ENCODE peak calls at places on chromosomes 2 and 18, in six cellular contexts. One of them, this sample, is unnamed. For H3K27me3, the result is how much of the 10 kb centered on the place peaks cover.

GRCh38 chr18:48884306-48885235 is 66.2 kb downstream of the SMAD7 start:
- DNase-seq in breast epithelium: no peak
- DNase-seq in sigmoid colon: peak
- DNase-seq in transverse colon: no peak
- DNase-seq in esophagus muscularis mucosa: no peak
- DNase-seq in stomach: no peak
- DNase-seq in this sample: no peak

GRCh38 chr2:3667151-3667631 is 9.2 kb downstream of the ALLC start:
- DNase-seq in breast epithelium: no peak
- DNase-seq in sigmoid colon: peak
- DNase-seq in transverse colon: no peak
- DNase-seq in esophagus muscularis mucosa: peak
- DNase-seq in stomach: no peak
- DNase-seq in this sample: no peak

GRCh38 chr2:26382534-26382933 is 19.2 kb upstream of the DRC1 start:
- DNase-seq in breast epithelium: no peak
- DNase-seq in sigmoid colon: no peak
- DNase-seq in transverse colon: no peak
- DNase-seq in esophagus muscularis mucosa: no peak
- DNase-seq in stomach: no peak
- DNase-seq in this sample: no peak

GRCh38 chr2:188884051-188884450 is 90.1 kb upstream of the COL3A1 start:
- DNase-seq in breast epithelium: no peak
- DNase-seq in sigmoid colon: no peak
- DNase-seq in transverse colon: no peak
- DNase-seq in esophagus muscularis mucosa: no peak
- DNase-seq in stomach: no peak
- DNase-seq in this sample: no peak

GRCh38 chr2:24359701-24360049 is 661 bp downstream of the ITSN2 start:
- DNase-seq in breast epithelium: peak
- DNase-seq in sigmoid colon: peak
- DNase-seq in transverse colon: peak
- DNase-seq in esophagus muscularis mucosa: no peak
- DNase-seq in stomach: peak
- DNase-seq in this sample: peak

GRCh38 chr2:38146302-38146916 is 70.5 kb upstream of the CYP1B1 start:
- DNase-seq in breast epithelium: peak
- DNase-seq in sigmoid colon: peak
- DNase-seq in transverse colon: peak
- DNase-seq in esophagus muscularis mucosa: no peak
- DNase-seq in stomach: no peak
- DNase-seq in this sample: no peak

GRCh38 chr2:145764631-145765030 is 1244.7 kb upstream of the ZEB2 start:
- DNase-seq in breast epithelium: no peak
- DNase-seq in sigmoid colon: no peak
- DNase-seq in transverse colon: no peak
- DNase-seq in esophagus muscularis mucosa: no peak
- DNase-seq in stomach: no peak
- DNase-seq in this sample: no peak

GRCh38 chr2:11850082-11850481 is 103.7 kb downstream of the LPIN1 start:
- DNase-seq in breast epithelium: no peak
- DNase-seq in sigmoid colon: no peak
- DNase-seq in transverse colon: no peak
- DNase-seq in esophagus muscularis mucosa: no peak
- DNase-seq in stomach: no peak
- DNase-seq in this sample: no peak

GRCh38 chr2:63124850-63125249 is 74.2 kb downstream of the OTX1 start:
- DNase-seq in breast epithelium: no peak
- DNase-seq in sigmoid colon: no peak
- DNase-seq in transverse colon: no peak
- DNase-seq in esophagus muscularis mucosa: no peak
- DNase-seq in stomach: no peak
- DNase-seq in this sample: no peak

GRCh38 chr2:16554184-16554583 is 111.5 kb downstream of the CYRIA start:
- DNase-seq in breast epithelium: no peak
- DNase-seq in sigmoid colon: no peak
- DNase-seq in transverse colon: no peak
- DNase-seq in esophagus muscularis mucosa: no peak
- DNase-seq in stomach: no peak
- DNase-seq in this sample: no peak

GRCh38 chr2:133235959-133236358 is 332.3 kb downstream of the NCKAP5 start:
- DNase-seq in breast epithelium: no peak
- DNase-seq in sigmoid colon: no peak
- DNase-seq in transverse colon: no peak
- DNase-seq in esophagus muscularis mucosa: no peak
- DNase-seq in stomach: no peak
- DNase-seq in this sample: no peak

GRCh38 chr2:69203166-69203985 is 183.7 kb downstream of the GFPT1 start:
- DNase-seq in breast epithelium: no peak
- DNase-seq in sigmoid colon: no peak
- DNase-seq in transverse colon: no peak
- DNase-seq in esophagus muscularis mucosa: no peak
- DNase-seq in stomach: no peak
- DNase-seq in this sample: no peak

GRCh38 chr2:44932564-44933392 is 8.7 kb upstream of the SIX3 start:
- DNase-seq in breast epithelium: no peak
- DNase-seq in sigmoid colon: no peak
- DNase-seq in transverse colon: no peak
- DNase-seq in esophagus muscularis mucosa: no peak
- DNase-seq in stomach: no peak
- DNase-seq in this sample: no peak

GRCh38 chr2:45131587-45131986 is 122.3 kb upstream of the SIX2 start:
- DNase-seq in breast epithelium: no peak
- DNase-seq in sigmoid colon: no peak
- DNase-seq in transverse colon: no peak
- DNase-seq in esophagus muscularis mucosa: no peak
- DNase-seq in stomach: no peak
- DNase-seq in this sample: no peak

GRCh38 chr18:75206637-75207297 is 2.2 kb downstream of the PTGR3 start:
- DNase-seq in breast epithelium: no peak
- DNase-seq in sigmoid colon: no peak
- DNase-seq in transverse colon: no peak
- DNase-seq in esophagus muscularis mucosa: peak
- DNase-seq in stomach: no peak
- DNase-seq in this sample: no peak

GRCh38 chr2:162710282-162710891 is 128.2 kb downstream of the KCNH7 start:
- DNase-seq in breast epithelium: no peak
- DNase-seq in sigmoid colon: no peak
- DNase-seq in transverse colon: peak
- DNase-seq in esophagus muscularis mucosa: no peak
- DNase-seq in stomach: peak
- DNase-seq in this sample: peak

GRCh38 chr2:20051518-20052228 is at the start of gene LAPTM4A:
- DNase-seq in breast epithelium: peak
- DNase-seq in sigmoid colon: peak
- DNase-seq in transverse colon: peak
- DNase-seq in esophagus muscularis mucosa: peak
- DNase-seq in stomach: peak
- DNase-seq in this sample: peak

DNA sequence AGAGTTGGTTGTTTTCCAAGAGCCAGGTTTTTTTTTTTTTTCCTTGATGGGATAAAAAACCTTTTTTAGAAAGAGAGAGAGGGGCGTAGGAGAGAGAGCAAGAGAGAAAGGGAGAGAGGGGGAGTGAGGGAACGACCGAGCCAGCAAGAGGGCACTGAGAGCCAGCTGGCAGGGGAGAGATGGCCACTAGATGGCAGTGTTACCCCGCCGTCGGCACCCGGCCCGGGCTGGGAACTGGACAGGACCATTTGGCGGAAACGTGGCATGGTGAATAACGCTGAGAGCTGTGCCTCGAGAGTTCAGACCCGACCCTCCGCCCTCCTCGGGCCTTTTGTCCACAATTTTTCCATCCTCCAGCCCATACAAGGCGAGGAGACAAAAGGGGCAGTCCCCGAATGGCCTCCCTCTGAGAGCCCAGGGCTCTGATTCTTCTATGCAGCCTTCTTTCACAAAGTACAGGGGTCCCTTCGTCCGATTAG is 286.7 kb upstream of the VRK2 start:
- DNase-seq in breast epithelium: peak
- DNase-seq in sigmoid colon: peak
- DNase-seq in transverse colon: peak
- DNase-seq in esophagus muscularis mucosa: no peak
- DNase-seq in stomach: peak
- DNase-seq in this sample: peak
- H3K4me3 ChIP-seq in breast epithelium: peak
- H3K4me3 ChIP-seq in sigmoid colon: peak
- H3K4me3 ChIP-seq in transverse colon: peak
- H3K4me3 ChIP-seq in esophagus muscularis mucosa: peak
- H3K4me3 ChIP-seq in stomach: peak
- H3K4me3 ChIP-seq in this sample: no peak

GRCh38 chr2:197391220-197391717 is 43.6 kb downstream of the SF3B1 start:
- DNase-seq in breast epithelium: no peak
- DNase-seq in sigmoid colon: no peak
- DNase-seq in transverse colon: no peak
- DNase-seq in esophagus muscularis mucosa: no peak
- DNase-seq in stomach: no peak
- DNase-seq in this sample: no peak

GRCh38 chr2:197387179-197387578 is 47.6 kb downstream of the SF3B1 start:
- DNase-seq in breast epithelium: no peak
- DNase-seq in sigmoid colon: no peak
- DNase-seq in transverse colon: no peak
- DNase-seq in esophagus muscularis mucosa: no peak
- DNase-seq in stomach: no peak
- DNase-seq in this sample: no peak

GRCh38 chr2:197386242-197386641 is 48.6 kb downstream of the SF3B1 start:
- DNase-seq in breast epithelium: no peak
- DNase-seq in sigmoid colon: no peak
- DNase-seq in transverse colon: no peak
- DNase-seq in esophagus muscularis mucosa: no peak
- DNase-seq in stomach: no peak
- DNase-seq in this sample: no peak

GRCh38 chr2:197383825-197384224 is 51.0 kb downstream of the SF3B1 start:
- DNase-seq in breast epithelium: no peak
- DNase-seq in sigmoid colon: no peak
- DNase-seq in transverse colon: no peak
- DNase-seq in esophagus muscularis mucosa: no peak
- DNase-seq in stomach: no peak
- DNase-seq in this sample: no peak

GRCh38 chr2:197388866-197389587 is 45.8 kb downstream of the SF3B1 start:
- DNase-seq in breast epithelium: no peak
- DNase-seq in sigmoid colon: no peak
- DNase-seq in transverse colon: no peak
- DNase-seq in esophagus muscularis mucosa: no peak
- DNase-seq in stomach: no peak
- DNase-seq in this sample: no peak
- TF ChIP-seq POLR2AphosphoS5 in breast epithelium: no peak
- TF ChIP-seq POLR2AphosphoS5 in sigmoid colon: peak
- TF ChIP-seq POLR2AphosphoS5 in transverse colon: no peak
- TF ChIP-seq POLR2AphosphoS5 in esophagus muscularis mucosa: no peak
- TF ChIP-seq POLR2AphosphoS5 in stomach: no peak
- TF ChIP-seq POLR2AphosphoS5 in this sample: no peak

GRCh38 chr18:57427429-57428181 is 7.6 kb upstream of the ONECUT2 start:
- DNase-seq in breast epithelium: no peak
- DNase-seq in sigmoid colon: no peak
- DNase-seq in transverse colon: no peak
- DNase-seq in esophagus muscularis mucosa: no peak
- DNase-seq in stomach: no peak
- DNase-seq in this sample: no peak
- H3K27me3 ChIP-seq in breast epithelium: under half
- H3K27me3 ChIP-seq in sigmoid colon: under half
- H3K27me3 ChIP-seq in transverse colon: half or more
- H3K27me3 ChIP-seq in esophagus muscularis mucosa: half or more
- H3K27me3 ChIP-seq in stomach: under half
- H3K27me3 ChIP-seq in this sample: under half

DNA sequence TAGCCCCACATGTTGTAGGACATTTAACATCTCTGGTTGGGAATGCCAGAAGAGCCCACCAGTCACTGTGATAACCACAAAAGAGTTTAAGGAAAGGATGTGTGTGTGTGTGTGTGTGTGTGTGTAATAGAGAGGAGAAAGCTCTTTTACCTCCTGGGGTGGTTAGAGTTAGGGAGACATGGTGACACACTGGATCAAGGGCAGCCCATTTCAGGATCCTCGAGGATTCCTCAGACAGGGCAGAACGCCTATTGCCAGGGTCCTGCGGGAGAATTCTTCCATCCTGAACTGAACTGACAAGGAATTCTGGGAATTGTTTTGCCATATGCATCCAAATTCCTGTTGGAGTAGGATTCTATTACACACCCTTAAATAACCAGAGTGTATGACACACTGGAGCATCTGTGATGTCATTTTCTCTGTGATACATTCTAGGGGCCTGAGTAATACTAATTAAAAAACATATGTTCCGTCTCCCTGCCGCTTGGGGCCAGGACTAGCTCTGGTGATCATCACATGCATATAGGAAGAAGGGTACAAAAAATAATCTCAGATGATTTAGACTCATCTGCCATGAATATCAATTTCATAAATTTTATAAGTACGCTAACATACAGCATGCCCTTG is 156.4 kb upstream of the MMADHC start:
- DNase-seq in breast epithelium: no peak
- DNase-seq in sigmoid colon: no peak
- DNase-seq in transverse colon: no peak
- DNase-seq in esophagus muscularis mucosa: no peak
- DNase-seq in stomach: no peak
- DNase-seq in this sample: no peak
- H3K4me3 ChIP-seq in breast epithelium: no peak
- H3K4me3 ChIP-seq in sigmoid colon: no peak
- H3K4me3 ChIP-seq in transverse colon: no peak
- H3K4me3 ChIP-seq in esophagus muscularis mucosa: no peak
- H3K4me3 ChIP-seq in stomach: no peak
- H3K4me3 ChIP-seq in this sample: no peak

GRCh38 chr2:218291318-218291933 is 877 bp downstream of the TMBIM1 start:
- DNase-seq in breast epithelium: no peak
- DNase-seq in sigmoid colon: no peak
- DNase-seq in transverse colon: no peak
- DNase-seq in esophagus muscularis mucosa: no peak
- DNase-seq in stomach: peak
- DNase-seq in this sample: no peak

GRCh38 chr2:218290316-218291261 is 1.7 kb downstream of the TMBIM1 start:
- DNase-seq in breast epithelium: no peak
- DNase-seq in sigmoid colon: no peak
- DNase-seq in transverse colon: peak
- DNase-seq in esophagus muscularis mucosa: no peak
- DNase-seq in stomach: no peak
- DNase-seq in this sample: no peak

GRCh38 chr2:218292700-218293014 is 354 bp upstream of the TMBIM1 start:
- DNase-seq in breast epithelium: no peak
- DNase-seq in sigmoid colon: no peak
- DNase-seq in transverse colon: no peak
- DNase-seq in esophagus muscularis mucosa: no peak
- DNase-seq in stomach: no peak
- DNase-seq in this sample: no peak

GRCh38 chr2:218293715-218294429 is 1.6 kb upstream of the TMBIM1 start:
- DNase-seq in breast epithelium: no peak
- DNase-seq in sigmoid colon: no peak
- DNase-seq in transverse colon: no peak
- DNase-seq in esophagus muscularis mucosa: no peak
- DNase-seq in stomach: no peak
- DNase-seq in this sample: no peak

GRCh38 chr2:218291934-218292699 is at the start of gene TMBIM1:
- DNase-seq in breast epithelium: peak
- DNase-seq in sigmoid colon: peak
- DNase-seq in transverse colon: peak
- DNase-seq in esophagus muscularis mucosa: peak
- DNase-seq in stomach: peak
- DNase-seq in this sample: no peak
- TF ChIP-seq POLR2AphosphoS5 in breast epithelium: peak
- TF ChIP-seq POLR2AphosphoS5 in sigmoid colon: peak
- TF ChIP-seq POLR2AphosphoS5 in transverse colon: peak
- TF ChIP-seq POLR2AphosphoS5 in esophagus muscularis mucosa: peak
- TF ChIP-seq POLR2AphosphoS5 in stomach: peak
- TF ChIP-seq POLR2AphosphoS5 in this sample: peak

GRCh38 chr2:164796999-164797398 is 44.6 kb downstream of the COBLL1 start:
- DNase-seq in breast epithelium: no peak
- DNase-seq in sigmoid colon: no peak
- DNase-seq in transverse colon: no peak
- DNase-seq in esophagus muscularis mucosa: no peak
- DNase-seq in stomach: no peak
- DNase-seq in this sample: no peak
- H3K27me3 ChIP-seq in breast epithelium: under half
- H3K27me3 ChIP-seq in sigmoid colon: under half
- H3K27me3 ChIP-seq in transverse colon: under half
- H3K27me3 ChIP-seq in esophagus muscularis mucosa: under half
- H3K27me3 ChIP-seq in stomach: under half
- H3K27me3 ChIP-seq in this sample: under half